ENCODE peak calls at places on chromosomes 5 and 9, in six cellular contexts. Z is AG04450, G is fibroblast of pulmonary artery, J is upper lobe of left lung, P is body of pancreas, S is AG04449. O is an unnamed sample.

GRCh38 chr5:100615362-100615761 is 80.2 kb downstream of the FAM174A start:
- DNase-seq in J (no peak), P (no peak), S (no peak), G (peak), Z (no peak), O (no peak)

GRCh38 chr9:25724424-25724823 is 46.2 kb upstream of the TUSC1 start:
- DNase-seq in J (no peak), S (peak), P (no peak), Z (no peak), G (peak), O (peak)

GRCh38 chr9:100167912-100168775 is 69.1 kb downstream of the INVS start:
- DNase-seq in G (peak), J (no peak), P (no peak), S (no peak), Z (no peak), O (peak)

GRCh38 chr5:137837741-137838389 is 29.8 kb upstream of the MYOT start:
- DNase-seq in G (peak), P (no peak), S (no peak), Z (no peak), J (no peak), O (peak)

GRCh38 chr5:130642461-130642860 is 522.6 kb downstream of the HINT1 start:
- DNase-seq in P (no peak), S (no peak), J (no peak), G (no peak), Z (no peak), O (no peak)

GRCh38 chr5:39622281-39622680 is 197.5 kb upstream of the DAB2 start:
- DNase-seq in Z (no peak), P (no peak), G (no peak), J (no peak), S (no peak), O (no peak)

GRCh38 chr5:42813533-42813932 is 1.8 kb upstream of the SELENOP start:
- DNase-seq in Z (no peak), S (no peak), P (no peak), J (no peak), G (no peak), O (no peak)

GRCh38 chr5:174303437-174304045 is 258.0 kb downstream of the NSG2 start:
- DNase-seq in S (no peak), Z (no peak), P (no peak), J (no peak), G (no peak), O (no peak)

GRCh38 chr9:13885258-13885657 is 428.7 kb downstream of the NFIB start:
- DNase-seq in Z (no peak), J (no peak), S (no peak), P (no peak), G (no peak), O (no peak)

GRCh38 chr5:29899583-29899982 is 1293.9 kb upstream of the CDH6 start:
- DNase-seq in G (no peak), Z (no peak), P (peak), J (no peak), S (no peak), O (no peak)

GRCh38 chr5:111649516-111649915 is 107.5 kb downstream of the NREP start:
- DNase-seq in G (no peak), P (no peak), S (no peak), Z (no peak), J (no peak), O (no peak)

GRCh38 chr5:5055708-5056107 is 84.4 kb upstream of the ADAMTS16 start:
- DNase-seq in S (no peak), G (no peak), P (no peak), Z (no peak), J (no peak), O (no peak)

GRCh38 chr9:135216236-135216635 is 128.8 kb downstream of the OLFM1 start:
- DNase-seq in G (no peak), P (no peak), S (no peak), J (no peak), Z (no peak), O (no peak)

GRCh38 chr5:119327018-119327417 is 28.8 kb upstream of the TNFAIP8 start:
- DNase-seq in G (peak), Z (no peak), P (no peak), J (no peak), S (no peak), O (no peak)

GRCh38 chr9:135245482-135246247 is 158.2 kb downstream of the OLFM1 start:
- DNase-seq in G (no peak), S (no peak), J (no peak), P (no peak), Z (no peak), O (no peak)

GRCh38 chr9:14511452-14511851 is 181.8 kb downstream of the ZDHHC21 start:
- DNase-seq in J (no peak), Z (no peak), S (no peak), G (peak), P (no peak), O (no peak)

GRCh38 chr5:93479982-93480509 is 101.0 kb downstream of the NR2F1-AS1 start:
- DNase-seq in Z (no peak), G (no peak), P (no peak), S (no peak), J (no peak), O (no peak)

GRCh38 chr9:25602366-25603044 is 75.7 kb downstream of the TUSC1 start:
- DNase-seq in S (no peak), J (no peak), P (no peak), Z (no peak), G (no peak), O (no peak)

GRCh38 chr5:39464096-39464495 is 39.3 kb upstream of the DAB2 start:
- DNase-seq in S (no peak), G (no peak), J (no peak), Z (no peak), P (no peak), O (no peak)

GRCh38 chr9:93658184-93658925 is 82.0 kb downstream of the PHF2 start:
- DNase-seq in G (no peak), Z (no peak), S (no peak), J (no peak), P (no peak), O (no peak)

GRCh38 chr5:159975462-159976019 is 33.4 kb upstream of the TTC1 start:
- DNase-seq in J (no peak), S (peak), Z (peak), P (no peak), G (peak), O (peak)

GRCh38 chr5:56608216-56608925 is 207.0 kb upstream of the MAP3K1 start:
- DNase-seq in S (no peak), G (no peak), P (no peak), J (peak), Z (no peak), O (no peak)

GRCh38 chr5:173547579-173547978 is 68.9 kb downstream of the BOD1 start:
- DNase-seq in S (no peak), Z (no peak), G (peak), J (no peak), P (no peak), O (peak)

GRCh38 chr9:2621678-2622360 is at the start of gene VLDLR:
- DNase-seq in P (peak), Z (no peak), S (no peak), G (peak), J (peak), O (peak)

GRCh38 chr9:116336133-116336862 is 182.7 kb downstream of the PAPPA start:
- DNase-seq in J (no peak), Z (no peak), P (no peak), S (no peak), G (peak), O (no peak)

GRCh38 chr9:130732131-130732530 is 38.6 kb downstream of the EXOSC2 start:
- DNase-seq in P (no peak), S (no peak), Z (no peak), J (no peak), G (no peak), O (no peak)

GRCh38 chr5:121757753-121758152 is 93.9 kb upstream of the FTMT start:
- DNase-seq in S (no peak), Z (no peak), G (no peak), P (no peak), J (no peak), O (no peak)

GRCh38 chr5:97529354-97529753 is 346.3 kb upstream of the RIOK2 start:
- DNase-seq in G (no peak), Z (no peak), S (no peak), J (no peak), P (no peak), O (peak)

GRCh38 chr9:35229066-35229778 is 67.4 kb downstream of the UNC13B start:
- DNase-seq in J (no peak), S (no peak), G (no peak), P (no peak), Z (no peak), O (no peak)

GRCh38 chr5:154614595-154614994 is 136.6 kb upstream of the HAND1 start:
- DNase-seq in S (no peak), Z (no peak), P (no peak), G (no peak), J (no peak), O (no peak)

GRCh38 chr5:96117863-96118651 is 156.4 kb upstream of the ELL2 start:
- DNase-seq in Z (no peak), G (peak), P (no peak), J (no peak), S (no peak), O (no peak)

GRCh38 chr5:120644516-120644915 is 180.4 kb downstream of the PRR16 start:
- DNase-seq in J (no peak), G (peak), S (no peak), Z (no peak), P (no peak), O (no peak)

GRCh38 chr9:93268551-93269314 is 84.8 kb downstream of the WNK2 start:
- DNase-seq in G (no peak), S (no peak), P (peak), J (no peak), Z (no peak), O (no peak)

GRCh38 chr9:107874591-107875374 is 385.2 kb upstream of the KLF4 start:
- DNase-seq in J (no peak), S (no peak), G (no peak), P (no peak), Z (no peak), O (no peak)

DNA sequence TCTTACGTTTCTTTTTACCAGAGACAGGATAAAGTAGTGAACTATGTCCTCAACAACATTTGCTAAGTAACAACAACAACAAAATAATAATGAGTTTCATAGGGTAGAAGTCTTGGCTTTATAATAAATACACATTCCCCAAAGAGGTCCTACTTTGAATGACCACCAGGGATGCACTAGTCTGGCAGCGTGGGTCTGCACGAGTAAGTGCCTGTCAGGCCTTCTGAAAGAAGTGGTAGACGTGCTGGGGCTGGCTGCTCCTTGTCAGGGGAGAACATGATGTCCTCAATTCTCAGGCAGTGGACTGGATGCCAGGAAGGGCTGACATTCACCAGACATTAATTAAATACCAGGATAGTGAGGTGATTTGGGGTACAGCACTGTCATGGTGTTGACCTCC is 331.1 kb downstream of the TMEM38B start:
- DNase-seq in S (no peak), J (no peak), P (no peak), Z (no peak), G (no peak), O (no peak)
- TF ChIP-seq CTCF in S (no peak), J (no peak), P (no peak), Z (no peak), G (no peak), O (no peak)

GRCh38 chr9:21688108-21689102 is 114.0 kb upstream of the MTAP start:
- DNase-seq in S (peak), G (peak), P (peak), J (no peak), Z (no peak), O (peak)
- H3K4me3 ChIP-seq in S (peak), G (peak), P (no peak), J (no peak), Z (peak), O (peak)

DNA sequence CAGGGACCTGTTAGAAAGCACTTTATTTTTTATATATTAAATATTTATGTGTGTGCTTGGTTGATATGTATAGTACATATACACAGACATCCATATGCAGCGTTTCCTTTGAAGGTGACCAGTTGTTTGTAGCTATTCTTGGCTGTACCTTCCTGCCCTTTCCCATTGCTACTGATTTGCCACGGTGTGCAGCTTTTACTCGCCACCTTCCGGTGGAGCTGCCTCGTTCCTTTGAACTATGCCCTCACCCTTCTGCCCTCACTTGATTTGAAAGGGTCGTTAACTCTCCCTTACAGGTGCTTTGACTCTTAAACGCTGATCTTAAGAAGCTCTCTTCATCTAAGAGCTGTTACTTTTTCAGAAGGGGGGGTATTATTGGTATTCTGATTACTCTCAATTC is 20.5 kb downstream of the RGMB start:
- DNase-seq in G (no peak), S (no peak), P (no peak), Z (no peak), J (no peak), O (no peak)
- TF ChIP-seq CTCF in G (no peak), S (no peak), P (no peak), Z (no peak), J (no peak), O (no peak)

GRCh38 chr5:37838933-37839341 is 904 bp downstream of the GDNF start:
- DNase-seq in S (no peak), P (no peak), G (no peak), J (no peak), Z (no peak), O (peak)
- H3K4me3 ChIP-seq in S (peak), P (no peak), G (peak), J (no peak), Z (peak), O (peak)

GRCh38 chr5:180605554-180606214 is 14.4 kb upstream of the SCGB3A1 start:
- DNase-seq in S (no peak), G (peak), P (peak), J (peak), Z (peak), O (peak)
- TF ChIP-seq CTCF in S (peak), G (peak), P (peak), J (peak), Z (peak), O (peak)

GRCh38 chr5:165138261-165138660 is 1632.8 kb downstream of the MAT2B start:
- DNase-seq in P (no peak), S (no peak), J (no peak), Z (no peak), G (no peak), O (peak)
- H3K4me3 ChIP-seq in P (no peak), S (no peak), J (no peak), Z (no peak), G (no peak), O (no peak)

GRCh38 chr5:74382115-74382514 is 258.4 kb downstream of the ENC1 start:
- DNase-seq in Z (no peak), P (no peak), J (no peak), S (no peak), G (no peak), O (no peak)
- TF ChIP-seq CTCF in Z (no peak), P (no peak), J (no peak), S (no peak), G (no peak), O (no peak)